ENCODE peak calls at places on chromosomes 2 and 18, in seven cellular contexts. J is adrenal gland, Q is upper lobe of left lung, D is gastrocnemius medialis, O is GM23248, N is GM23338, U is mesenchymal stem cell. S is an unnamed sample. For H3K4me1, the result is how much of the 10 kb centered on the place peaks cover.

GRCh38 chr2:119809329-119810038 is 49.8 kb downstream of the PTPN4 start:
- DNase-seq in D (no peak), N (no peak), J (no peak), O (peak), Q (no peak), U (peak), S (peak)

GRCh38 chr2:44894058-44894457 is 47.4 kb upstream of the SIX3 start:
- DNase-seq in U (no peak), J (no peak), N (no peak), Q (no peak), D (no peak), O (no peak), S (no peak)

GRCh38 chr18:40789286-40789685 is 1165.7 kb upstream of the PIK3C3 start:
- DNase-seq in Q (no peak), O (no peak), D (no peak), U (no peak), N (no peak), J (no peak), S (peak)

GRCh38 chr18:68922392-68922791 is 124.5 kb downstream of the CCDC102B start:
- DNase-seq in U (no peak), J (no peak), N (no peak), O (no peak), Q (no peak), D (no peak), S (no peak)

GRCh38 chr18:70310560-70311320 is 21.9 kb downstream of the SOCS6 start:
- DNase-seq in J (no peak), D (no peak), N (no peak), Q (no peak), O (no peak), U (no peak), S (no peak)

GRCh38 chr2:206410714-206411113 is 32.6 kb upstream of the ADAM23 start:
- DNase-seq in Q (no peak), N (no peak), O (no peak), J (no peak), U (no peak), D (no peak), S (no peak)

GRCh38 chr2:201257381-201257940 is 2.9 kb upstream of the CASP8 start:
- DNase-seq in Q (peak), D (no peak), N (no peak), U (no peak), O (no peak), J (no peak), S (no peak)

GRCh38 chr2:157919181-157919580 is 43.1 kb upstream of the ACVR1 start:
- DNase-seq in J (no peak), D (no peak), N (no peak), O (no peak), Q (no peak), U (no peak), S (no peak)

GRCh38 chr18:56382541-56382940 is 255.9 kb downstream of the TXNL1 start:
- DNase-seq in U (no peak), N (no peak), Q (peak), O (no peak), D (no peak), J (no peak), S (no peak)

GRCh38 chr2:205752924-205753323 is 70.6 kb downstream of the NRP2 start:
- DNase-seq in Q (no peak), O (no peak), D (no peak), N (no peak), J (no peak), U (no peak), S (no peak)

GRCh38 chr2:116435648-116436047 is 1378.8 kb upstream of the DDX18 start:
- DNase-seq in U (peak), J (no peak), Q (no peak), N (peak), D (no peak), O (no peak), S (no peak)

GRCh38 chr2:41937921-41938708 is 109.7 kb upstream of the PKDCC start:
- DNase-seq in Q (no peak), U (peak), N (peak), J (no peak), D (no peak), O (no peak), S (peak)

GRCh38 chr2:3332133-3332532 is 45.5 kb downstream of the EIPR1 start:
- DNase-seq in O (no peak), D (no peak), Q (no peak), J (no peak), N (no peak), U (no peak), S (no peak)

GRCh38 chr2:165113414-165113813 is 90.4 kb downstream of the SCN3A start:
- DNase-seq in Q (no peak), D (no peak), O (peak), J (no peak), N (no peak), U (peak), S (peak)

GRCh38 chr18:3579701-3580100 is 129.7 kb downstream of the TGIF1 start:
- DNase-seq in D (no peak), O (peak), N (no peak), J (no peak), Q (no peak), U (peak), S (peak)

GRCh38 chr18:70036771-70037452 is 89.2 kb upstream of the CD226 start:
- DNase-seq in D (no peak), O (no peak), Q (no peak), U (no peak), J (no peak), N (no peak), S (no peak)

GRCh38 chr2:22691666-22692065 is 693.3 kb upstream of the KLHL29 start:
- DNase-seq in O (no peak), U (no peak), N (no peak), D (no peak), J (no peak), Q (no peak), S (no peak)

GRCh38 chr2:229257980-229258379 is 13.1 kb downstream of the PID1 start:
- DNase-seq in D (no peak), O (no peak), Q (no peak), U (no peak), J (no peak), N (no peak), S (no peak)

GRCh38 chr2:201158111-201158929 is 24.6 kb upstream of the CASP10 start:
- DNase-seq in D (no peak), U (peak), N (peak), Q (peak), J (peak), O (peak), S (peak)

GRCh38 chr2:237541242-237541641 is 25.1 kb upstream of the PRLH start:
- DNase-seq in J (no peak), U (no peak), D (no peak), O (no peak), Q (no peak), N (no peak), S (no peak)

GRCh38 chr2:74525717-74526648 is at the start of gene DQX1:
- DNase-seq in J (no peak), N (peak), U (no peak), D (no peak), Q (no peak), O (peak), S (peak)

GRCh38 chr2:154700142-154700541 is 1.6 kb downstream of the KCNJ3 start:
- DNase-seq in J (no peak), D (no peak), U (no peak), O (no peak), Q (no peak), N (peak), S (no peak)

GRCh38 chr2:126717928-126718327 is 62.0 kb downstream of the GYPC start:
- DNase-seq in D (no peak), N (no peak), Q (no peak), U (no peak), O (no peak), J (no peak), S (no peak)

GRCh38 chr2:1601471-1602358 is 142.6 kb downstream of the PXDN start:
- DNase-seq in Q (no peak), N (no peak), O (no peak), J (no peak), U (peak), D (no peak), S (peak)

GRCh38 chr2:218091743-218092142 is 22.7 kb downstream of the RUFY4 start:
- DNase-seq in D (no peak), N (no peak), U (no peak), J (no peak), Q (no peak), O (no peak), S (no peak)

GRCh38 chr2:207847807-207848544 is 78.3 kb upstream of the FZD5 start:
- DNase-seq in D (no peak), U (no peak), Q (peak), O (peak), J (no peak), N (peak), S (no peak)

GRCh38 chr2:235230809-235231601 is 262.8 kb upstream of the AGAP1 start:
- DNase-seq in D (no peak), J (no peak), O (peak), Q (peak), N (no peak), U (peak), S (peak)

GRCh38 chr2:23381498-23381897 is 3.5 kb upstream of the KLHL29 start:
- DNase-seq in Q (no peak), J (no peak), U (no peak), O (no peak), N (no peak), D (no peak), S (no peak)

GRCh38 chr2:241802806-241803318 is 6.1 kb upstream of the NEU4 start:
- DNase-seq in N (no peak), J (no peak), D (no peak), O (no peak), U (no peak), Q (no peak), S (no peak)

GRCh38 chr2:127700527-127701192 is 637 bp upstream of the SFT2D3 start:
- DNase-seq in N (peak), J (peak), Q (peak), D (peak), U (peak), O (peak), S (no peak)

GRCh38 chr18:22868831-22869230 is 64.3 kb upstream of the RBBP8 start:
- DNase-seq in U (no peak), N (no peak), J (no peak), Q (no peak), D (no peak), O (no peak), S (no peak)

GRCh38 chr2:29323961-29324360 is 208.7 kb downstream of the CLIP4 start:
- DNase-seq in D (no peak), O (peak), N (no peak), J (no peak), U (peak), Q (no peak), S (peak)

GRCh38 chr18:58364867-58365533 is 263.9 kb downstream of the ALPK2 start:
- DNase-seq in N (peak), D (no peak), Q (no peak), J (no peak), O (peak), U (peak), S (peak)

GRCh38 chr18:58205087-58205779 is 161.2 kb downstream of the NEDD4L start:
- DNase-seq in O (peak), D (no peak), Q (no peak), U (peak), N (no peak), J (peak), S (peak)

GRCh38 chr2:152200562-152201465 is 25.3 kb upstream of the STAM2 start:
- DNase-seq in U (peak), Q (peak), O (peak), N (peak), J (peak), D (peak), S (peak)

GRCh38 chr18:47174545-47175116 is 1.5 kb downstream of the IER3IP1 start:
- DNase-seq in O (peak), J (no peak), Q (no peak), U (no peak), D (no peak), N (peak), S (no peak)

GRCh38 chr2:120774557-120775160 is 39.0 kb downstream of the GLI2 start:
- DNase-seq in J (no peak), O (no peak), N (no peak), U (no peak), D (no peak), Q (no peak), S (no peak)

GRCh38 chr18:48116017-48116416 is 185.6 kb upstream of the SMAD2 start:
- DNase-seq in O (no peak), Q (no peak), U (no peak), D (no peak), N (no peak), J (no peak), S (no peak)

GRCh38 chr2:158045362-158045761 is 56.3 kb upstream of the UPP2 start:
- DNase-seq in O (no peak), D (no peak), N (peak), Q (no peak), J (no peak), U (no peak), S (no peak)

GRCh38 chr18:63210531-63210930 is 109.0 kb downstream of the BCL2 start:
- DNase-seq in D (no peak), N (no peak), Q (no peak), U (no peak), J (no peak), O (no peak), S (no peak)
- H3K4me1 ChIP-seq in D (under half), N (under half), Q (under half), U (under half), J (under half), O (under half), S (under half)

DNA sequence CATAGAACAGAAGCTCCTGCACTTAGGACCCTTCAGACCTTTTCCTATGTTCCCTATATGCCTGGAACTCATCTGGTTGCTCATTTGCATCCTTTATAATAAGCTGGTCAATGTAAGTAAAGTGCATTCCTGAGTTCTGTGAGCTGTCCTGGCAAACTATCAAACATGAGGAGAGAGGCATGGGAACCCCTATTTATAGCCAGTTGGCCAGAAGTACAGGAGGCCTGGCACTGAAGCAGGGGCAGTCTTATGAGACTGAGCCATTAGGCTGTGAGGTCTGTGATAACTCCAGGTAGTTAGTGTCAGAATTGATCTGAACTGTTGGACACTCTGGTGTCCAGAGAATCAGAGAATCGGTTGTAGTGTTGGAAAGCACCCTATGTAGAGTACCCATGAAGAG is 88.4 kb downstream of the EHD3 start:
- DNase-seq in Q (no peak), D (no peak), O (peak), U (peak), N (no peak), J (no peak), S (peak)
- H3K4me1 ChIP-seq in Q (under half), D (under half), O (under half), U (under half), N (under half), J (under half), S (under half)

GRCh38 chr2:197232010-197232409 is 78.6 kb downstream of the ANKRD44 start:
- DNase-seq in O (no peak), N (no peak), Q (no peak), U (no peak), J (no peak), D (no peak), S (no peak)
- H3K4me1 ChIP-seq in O (under half), N (under half), Q (under half), U (under half), J (under half), D (under half), S (under half)

GRCh38 chr2:47269316-47270232 is 114.5 kb upstream of the STPG4 start:
- DNase-seq in O (peak), N (no peak), J (peak), D (peak), U (peak), Q (peak), S (peak)
- H3K4me1 ChIP-seq in O (under half), N (under half), J (under half), D (under half), U (under half), Q (under half), S (under half)

DNA sequence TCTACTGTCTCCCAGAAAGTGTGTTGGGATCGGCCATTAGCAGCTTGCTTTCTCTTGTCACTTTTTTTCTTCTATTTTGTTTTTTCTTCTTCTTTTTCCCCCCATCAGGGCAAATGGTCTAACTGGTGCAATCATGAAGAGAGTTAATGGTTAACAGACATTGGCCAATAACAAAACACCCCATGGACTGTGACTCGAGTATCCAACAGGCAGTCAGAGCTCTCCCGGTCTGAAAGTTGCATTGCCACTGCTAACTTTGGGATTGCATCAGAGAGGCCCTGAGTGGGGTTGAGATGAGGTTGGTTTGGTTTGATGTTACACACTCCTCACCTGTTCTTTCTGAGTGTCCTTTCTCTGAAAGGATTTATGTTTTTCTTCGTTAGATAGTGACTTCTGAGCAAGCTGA is 12.9 kb upstream of the SNORC start:
- DNase-seq in O (peak), U (no peak), N (no peak), J (no peak), D (no peak), Q (peak), S (peak)
- H3K4me1 ChIP-seq in O (under half), U (under half), N (under half), J (under half), D (under half), Q (under half), S (under half)

GRCh38 chr2:37832590-37833197 is 92.4 kb upstream of the RMDN2 start:
- DNase-seq in J (peak), O (peak), Q (peak), N (peak), D (peak), U (peak), S (peak)
- H3K4me1 ChIP-seq in J (under half), O (under half), Q (under half), N (under half), D (under half), U (under half), S (under half)

S was measured in fibroblast of lung.